ENCODE peak calls at places on chromosomes 4 and X, in seven cellular contexts. One of them, this sample, is unnamed.
A peak's percentile ranks its signal among the peaks of the same experiment; 100 is the strongest.

GRCh38 chrX:97065973-97066372 is 182.3 kb downstream of the RPA4 start:
- DNase-seq in heart left ventricle: no peak
- DNase-seq in heart right ventricle: no peak
- DNase-seq in ascending aorta: no peak
- DNase-seq in A673: no peak
- DNase-seq in endothelial cell of umbilical vein: no peak
- DNase-seq in cardiac muscle cell: no peak
- DNase-seq in this sample: no peak

GRCh38 chr4:74338792-74339333 is 26.1 kb upstream of the EREG start:
- DNase-seq in heart left ventricle: no peak
- DNase-seq in heart right ventricle: no peak
- DNase-seq in ascending aorta: no peak
- DNase-seq in A673: no peak
- DNase-seq in endothelial cell of umbilical vein: no peak
- DNase-seq in cardiac muscle cell: peak; percentile 91
- DNase-seq in this sample: no peak

GRCh38 chrX:7083468-7084396 is 63.8 kb upstream of the STS start:
- DNase-seq in heart left ventricle: no peak
- DNase-seq in heart right ventricle: no peak
- DNase-seq in ascending aorta: no peak
- DNase-seq in A673: peak; percentile 60
- DNase-seq in endothelial cell of umbilical vein: peak; percentile 71
- DNase-seq in cardiac muscle cell: peak; percentile 87
- DNase-seq in this sample: no peak

GRCh38 chr4:143352720-143353119 is 16.0 kb downstream of the GAB1 start:
- DNase-seq in heart left ventricle: no peak
- DNase-seq in heart right ventricle: no peak
- DNase-seq in ascending aorta: no peak
- DNase-seq in A673: no peak
- DNase-seq in endothelial cell of umbilical vein: no peak
- DNase-seq in cardiac muscle cell: peak; percentile 27
- DNase-seq in this sample: no peak

GRCh38 chr4:186725422-186726149 is 1.9 kb upstream of the FAT1 start:
- DNase-seq in heart left ventricle: peak; percentile 76
- DNase-seq in heart right ventricle: peak; percentile 73
- DNase-seq in ascending aorta: peak; percentile 86
- DNase-seq in A673: peak; percentile 89
- DNase-seq in endothelial cell of umbilical vein: peak; percentile 43
- DNase-seq in cardiac muscle cell: peak; percentile 91
- DNase-seq in this sample: peak; percentile 85

GRCh38 chr4:91936301-91936700 is 367.5 kb upstream of the GRID2 start:
- DNase-seq in heart left ventricle: no peak
- DNase-seq in heart right ventricle: no peak
- DNase-seq in ascending aorta: no peak
- DNase-seq in A673: peak; percentile 3
- DNase-seq in endothelial cell of umbilical vein: no peak
- DNase-seq in cardiac muscle cell: peak; percentile 87
- DNase-seq in this sample: no peak

GRCh38 chrX:103220511-103221406 is 5.9 kb downstream of the BEX4 start:
- DNase-seq in heart left ventricle: no peak
- DNase-seq in heart right ventricle: peak; percentile 4
- DNase-seq in ascending aorta: no peak
- DNase-seq in A673: no peak
- DNase-seq in endothelial cell of umbilical vein: no peak
- DNase-seq in cardiac muscle cell: no peak
- DNase-seq in this sample: no peak

GRCh38 chr4:55612341-55612740 is 20.3 kb upstream of the PDCL2 start:
- DNase-seq in heart left ventricle: no peak
- DNase-seq in heart right ventricle: no peak
- DNase-seq in ascending aorta: no peak
- DNase-seq in A673: no peak
- DNase-seq in endothelial cell of umbilical vein: no peak
- DNase-seq in cardiac muscle cell: no peak
- DNase-seq in this sample: no peak

GRCh38 chrX:115958687-115959359 is 211.7 kb upstream of the AGTR2 start:
- DNase-seq in heart left ventricle: no peak
- DNase-seq in heart right ventricle: no peak
- DNase-seq in ascending aorta: no peak
- DNase-seq in A673: no peak
- DNase-seq in endothelial cell of umbilical vein: no peak
- DNase-seq in cardiac muscle cell: no peak
- DNase-seq in this sample: no peak

GRCh38 chr4:80407246-80407645 is 71.7 kb downstream of the CFAP299 start:
- DNase-seq in heart left ventricle: peak; percentile 31
- DNase-seq in heart right ventricle: peak; percentile 37
- DNase-seq in ascending aorta: no peak
- DNase-seq in A673: no peak
- DNase-seq in endothelial cell of umbilical vein: no peak
- DNase-seq in cardiac muscle cell: peak; percentile 25
- DNase-seq in this sample: no peak

GRCh38 chr4:181502611-181503010 is 740.6 kb upstream of the TENM3 start:
- DNase-seq in heart left ventricle: no peak
- DNase-seq in heart right ventricle: no peak
- DNase-seq in ascending aorta: no peak
- DNase-seq in A673: no peak
- DNase-seq in endothelial cell of umbilical vein: no peak
- DNase-seq in cardiac muscle cell: no peak
- DNase-seq in this sample: no peak
- TF ChIP-seq CTCF in heart left ventricle: no peak
- TF ChIP-seq CTCF in heart right ventricle: no peak
- TF ChIP-seq CTCF in ascending aorta: no peak
- TF ChIP-seq CTCF in A673: no peak
- TF ChIP-seq CTCF in endothelial cell of umbilical vein: no peak
- TF ChIP-seq CTCF in cardiac muscle cell: no peak
- TF ChIP-seq CTCF in this sample: no peak

GRCh38 chr4:138671106-138671505 is 344.5 kb upstream of the NOCT start:
- DNase-seq in heart left ventricle: no peak
- DNase-seq in heart right ventricle: no peak
- DNase-seq in ascending aorta: no peak
- DNase-seq in A673: no peak
- DNase-seq in endothelial cell of umbilical vein: no peak
- DNase-seq in cardiac muscle cell: no peak
- DNase-seq in this sample: no peak
- H3K4me1 ChIP-seq in heart left ventricle: peaks cover 13% of the 10 kb centered on the region
- H3K4me1 ChIP-seq in heart right ventricle: peaks cover 5% of the 10 kb centered on the region
- H3K4me1 ChIP-seq in ascending aorta: no peaks in the 10 kb centered on the region
- H3K4me1 ChIP-seq in A673: no peaks in the 10 kb centered on the region
- H3K4me1 ChIP-seq in endothelial cell of umbilical vein: no peaks in the 10 kb centered on the region
- H3K4me1 ChIP-seq in cardiac muscle cell: peaks cover 23% of the 10 kb centered on the region
- H3K4me1 ChIP-seq in this sample: no peaks in the 10 kb centered on the region

GRCh38 chr4:118012142-118012541 is 22.1 kb upstream of the NDST3 start:
- DNase-seq in heart left ventricle: no peak
- DNase-seq in heart right ventricle: no peak
- DNase-seq in ascending aorta: no peak
- DNase-seq in A673: no peak
- DNase-seq in endothelial cell of umbilical vein: no peak
- DNase-seq in cardiac muscle cell: no peak
- DNase-seq in this sample: no peak
- TF ChIP-seq CTCF in heart left ventricle: peak; percentile 4
- TF ChIP-seq CTCF in heart right ventricle: no peak
- TF ChIP-seq CTCF in ascending aorta: no peak
- TF ChIP-seq CTCF in A673: peak; percentile 36
- TF ChIP-seq CTCF in endothelial cell of umbilical vein: no peak
- TF ChIP-seq CTCF in cardiac muscle cell: no peak
- TF ChIP-seq CTCF in this sample: no peak

GRCh38 chrX:118498755-118499154 is 3.1 kb downstream of the DOCK11 start:
- DNase-seq in heart left ventricle: no peak
- DNase-seq in heart right ventricle: no peak
- DNase-seq in ascending aorta: no peak
- DNase-seq in A673: no peak
- DNase-seq in endothelial cell of umbilical vein: no peak
- DNase-seq in cardiac muscle cell: no peak
- DNase-seq in this sample: no peak

GRCh38 chrX:118496763-118497079 is 1.1 kb downstream of the DOCK11 start:
- DNase-seq in heart left ventricle: no peak
- DNase-seq in heart right ventricle: no peak
- DNase-seq in ascending aorta: no peak
- DNase-seq in A673: no peak
- DNase-seq in endothelial cell of umbilical vein: no peak
- DNase-seq in cardiac muscle cell: no peak
- DNase-seq in this sample: no peak

GRCh38 chrX:118499295-118499694 is 3.7 kb downstream of the DOCK11 start:
- DNase-seq in heart left ventricle: no peak
- DNase-seq in heart right ventricle: no peak
- DNase-seq in ascending aorta: no peak
- DNase-seq in A673: no peak
- DNase-seq in endothelial cell of umbilical vein: no peak
- DNase-seq in cardiac muscle cell: no peak
- DNase-seq in this sample: no peak

GRCh38 chrX:118497180-118497814 is 1.7 kb downstream of the DOCK11 start:
- DNase-seq in heart left ventricle: no peak
- DNase-seq in heart right ventricle: no peak
- DNase-seq in ascending aorta: no peak
- DNase-seq in A673: no peak
- DNase-seq in endothelial cell of umbilical vein: no peak
- DNase-seq in cardiac muscle cell: no peak
- DNase-seq in this sample: no peak

DNA sequence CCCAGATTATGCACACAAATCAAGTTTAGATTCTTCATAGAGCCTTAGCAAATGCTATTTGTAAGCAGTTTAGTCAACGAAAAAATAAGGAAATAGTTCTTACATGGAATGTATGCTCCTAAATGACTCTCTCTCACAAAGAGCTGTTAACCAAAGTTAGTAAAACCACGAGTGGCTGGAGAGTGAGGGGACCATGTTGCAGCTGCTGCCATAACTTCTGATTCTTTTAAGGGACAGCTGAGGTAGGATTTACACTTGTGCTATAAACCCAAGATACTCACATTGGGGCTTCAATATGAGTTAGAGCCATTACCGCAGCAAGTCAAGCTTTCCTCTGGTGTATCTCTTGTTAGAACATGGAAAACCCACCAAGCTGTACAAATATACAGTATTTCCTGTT is 2.7 kb downstream of the DOCK11 start:
- DNase-seq in heart left ventricle: no peak
- DNase-seq in heart right ventricle: no peak
- DNase-seq in ascending aorta: no peak
- DNase-seq in A673: no peak
- DNase-seq in endothelial cell of umbilical vein: no peak
- DNase-seq in cardiac muscle cell: no peak
- DNase-seq in this sample: no peak
- H3K4me1 ChIP-seq in heart left ventricle: no peaks in the 10 kb centered on the region
- H3K4me1 ChIP-seq in heart right ventricle: no peaks in the 10 kb centered on the region
- H3K4me1 ChIP-seq in ascending aorta: no peaks in the 10 kb centered on the region
- H3K4me1 ChIP-seq in A673: no peaks in the 10 kb centered on the region
- H3K4me1 ChIP-seq in endothelial cell of umbilical vein: peaks cover 3% of the 10 kb centered on the region
- H3K4me1 ChIP-seq in cardiac muscle cell: peaks cover 13% of the 10 kb centered on the region
- H3K4me1 ChIP-seq in this sample: peaks cover 3% of the 10 kb centered on the region

GRCh38 chrX:153381684-153382532 is 19.2 kb downstream of the PNMA6E start:
- DNase-seq in heart left ventricle: no peak
- DNase-seq in heart right ventricle: peak; percentile 15
- DNase-seq in ascending aorta: no peak
- DNase-seq in A673: peak; percentile 75
- DNase-seq in endothelial cell of umbilical vein: peak; percentile 54
- DNase-seq in cardiac muscle cell: peak; percentile 95
- DNase-seq in this sample: no peak
- TF ChIP-seq CTCF in heart left ventricle: no peak
- TF ChIP-seq CTCF in heart right ventricle: no peak
- TF ChIP-seq CTCF in ascending aorta: no peak
- TF ChIP-seq CTCF in A673: peak; percentile 42
- TF ChIP-seq CTCF in endothelial cell of umbilical vein: no peak
- TF ChIP-seq CTCF in cardiac muscle cell: peak; percentile 30
- TF ChIP-seq CTCF in this sample: no peak

GRCh38 chr4:122688529-122688928 is 44.0 kb upstream of the BBS12 start:
- DNase-seq in heart left ventricle: no peak
- DNase-seq in heart right ventricle: no peak
- DNase-seq in ascending aorta: no peak
- DNase-seq in A673: no peak
- DNase-seq in endothelial cell of umbilical vein: peak; percentile 54
- DNase-seq in cardiac muscle cell: peak; percentile 18
- DNase-seq in this sample: no peak
- H3K4me1 ChIP-seq in heart left ventricle: peaks cover 8% of the 10 kb centered on the region
- H3K4me1 ChIP-seq in heart right ventricle: peaks cover 20% of the 10 kb centered on the region
- H3K4me1 ChIP-seq in ascending aorta: no peaks in the 10 kb centered on the region
- H3K4me1 ChIP-seq in A673: no peaks in the 10 kb centered on the region
- H3K4me1 ChIP-seq in endothelial cell of umbilical vein: peaks cover 8% of the 10 kb centered on the region
- H3K4me1 ChIP-seq in cardiac muscle cell: peaks cover 37% of the 10 kb centered on the region
- H3K4me1 ChIP-seq in this sample: no peaks in the 10 kb centered on the region